ENCODE peak calls at places on chromosomes 3 and 15, in ten cellular contexts. U, V, P, C, D, O, H, W, Y and J are unnamed samples.

GRCh38 chr3:13714251-13714916 is 165.5 kb downstream of the FBLN2 start:
- DNase-seq in O (no peak), H (peak; percentile 29), Y (no peak), P (no peak), C (peak; percentile 23), V (peak; percentile 33), U (no peak), W (no peak), D (no peak), J (no peak)

GRCh38 chr15:67080900-67081431 is 15.6 kb downstream of the SMAD3 start:
- DNase-seq in V (peak; percentile 90), P (peak; percentile 84), O (no peak), H (peak; percentile 77), W (peak; percentile 53), C (no peak), Y (peak; percentile 67), U (peak; percentile 90), D (no peak), J (peak; percentile 63)

GRCh38 chr3:17195192-17195611 is 310.4 kb downstream of the PLCL2 start:
- DNase-seq in H (no peak), W (no peak), V (peak; percentile 81), P (peak; percentile 29), Y (peak; percentile 69), C (peak; percentile 63), U (peak; percentile 52), D (no peak), O (no peak), J (no peak)

GRCh38 chr3:123158330-123158729 is 43.4 kb upstream of the SEC22A start:
- DNase-seq in P (no peak), U (no peak), W (peak; percentile 35), O (peak; percentile 19), V (no peak), D (no peak), Y (no peak), H (no peak), C (peak; percentile 20), J (no peak)

GRCh38 chr15:51270706-51271105 is 67.7 kb downstream of the CYP19A1 start:
- DNase-seq in D (no peak), U (no peak), Y (no peak), O (no peak), V (no peak), H (no peak), C (no peak), P (no peak), W (no peak), J (no peak)

GRCh38 chr15:68045289-68046265 is 8.5 kb upstream of the PIAS1 start:
- DNase-seq in W (no peak), H (no peak), P (no peak), Y (no peak), U (no peak), D (no peak), C (peak; percentile 68), V (no peak), O (no peak), J (no peak)

GRCh38 chr3:66648975-66649374 is 148.2 kb upstream of the LRIG1 start:
- DNase-seq in D (no peak), H (no peak), O (no peak), W (no peak), V (no peak), P (no peak), C (no peak), U (no peak), Y (no peak), J (no peak)

GRCh38 chr15:90336705-90337141 is 15.4 kb upstream of the ZNF774 start:
- DNase-seq in H (peak; percentile 47), Y (no peak), W (no peak), V (peak; percentile 77), D (no peak), O (no peak), U (peak; percentile 76), C (no peak), P (peak; percentile 85), J (no peak)

GRCh38 chr3:124639406-124640237 is 90.6 kb upstream of the UMPS start:
- DNase-seq in W (no peak), P (no peak), V (no peak), U (no peak), Y (no peak), O (no peak), D (no peak), H (no peak), C (no peak), J (no peak)

GRCh38 chr3:187750513-187751123 is 5.3 kb upstream of the BCL6 start:
- DNase-seq in W (peak; percentile 60), C (no peak), U (peak; percentile 32), P (peak; percentile 20), V (no peak), Y (peak; percentile 38), O (no peak), D (peak; percentile 30), H (no peak), J (no peak)

GRCh38 chr3:138124689-138125420 is 7.3 kb downstream of the A4GNT start:
- DNase-seq in U (peak; percentile 72), C (peak; percentile 71), D (no peak), O (no peak), H (no peak), V (no peak), Y (peak; percentile 59), W (no peak), P (peak; percentile 80), J (peak; percentile 95)

GRCh38 chr3:35064761-35065160 is 574.6 kb upstream of the ARPP21 start:
- DNase-seq in U (no peak), D (no peak), V (no peak), W (no peak), Y (no peak), O (no peak), C (no peak), H (no peak), P (no peak), J (no peak)

GRCh38 chr3:42492508-42493080 is 9.8 kb upstream of the VIPR1 start:
- DNase-seq in O (no peak), V (no peak), H (peak; percentile 35), Y (no peak), C (peak; percentile 33), W (peak; percentile 18), D (no peak), P (no peak), U (no peak), J (no peak)

GRCh38 chr3:159629329-159630084 is 359.1 kb upstream of the IL12A start:
- DNase-seq in D (no peak), U (no peak), V (no peak), O (no peak), W (no peak), C (no peak), P (no peak), H (no peak), Y (no peak), J (no peak)

GRCh38 chr15:92034227-92034626 is 180.7 kb downstream of the SLCO3A1 start:
- DNase-seq in V (no peak), P (no peak), Y (no peak), D (no peak), U (no peak), O (no peak), C (no peak), H (no peak), W (no peak), J (no peak)

GRCh38 chr15:35289029-35289617 is 204.0 kb upstream of the NANOGP8 start:
- DNase-seq in H (no peak), O (peak; percentile 58), D (no peak), W (no peak), U (peak; percentile 63), Y (peak; percentile 82), P (peak; percentile 81), V (no peak), C (no peak), J (no peak)

GRCh38 chr15:79738198-79738597 is 158.6 kb downstream of the MTHFS start:
- DNase-seq in W (no peak), H (no peak), Y (no peak), P (no peak), O (peak; percentile 69), U (no peak), C (no peak), V (no peak), D (no peak), J (no peak)

GRCh38 chr3:24254649-24255048 is 240.0 kb downstream of the THRB start:
- DNase-seq in W (no peak), D (no peak), H (no peak), U (peak; percentile 96), Y (peak; percentile 73), V (no peak), C (no peak), P (peak; percentile 84), O (no peak), J (peak; percentile 19)

DNA sequence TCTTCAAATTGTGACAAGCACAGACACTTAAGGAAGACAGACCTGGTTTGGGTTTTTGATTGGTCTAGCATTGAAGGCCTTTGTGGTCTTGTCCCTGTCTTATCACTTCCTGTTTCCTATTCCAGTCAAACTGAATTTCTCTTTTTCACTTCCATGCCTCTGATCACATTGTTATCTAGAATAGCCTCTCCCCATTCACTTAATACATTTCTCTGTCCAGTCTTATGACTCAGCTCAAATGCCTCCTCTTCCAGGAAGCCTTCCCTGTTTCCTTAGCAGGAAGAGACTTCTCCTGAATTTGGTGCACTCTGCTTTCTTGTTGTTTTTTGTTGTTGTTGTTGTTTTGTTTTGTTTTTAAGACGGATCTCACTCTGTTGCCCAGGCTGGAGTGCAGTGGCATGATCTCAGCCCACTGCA is 45.5 kb downstream of the LIMD1 start:
- DNase-seq in W (no peak), H (no peak), D (no peak), O (no peak), U (no peak), C (no peak), V (no peak), P (no peak), Y (no peak), J (no peak)
- H3K27ac ChIP-seq in W (no peak overlapping the region), H (no peak overlapping the region), D (peak overlapping the region; percentile 79), O (peak overlapping the region; percentile 100), U (peak overlapping the region; percentile 31), C (no peak overlapping the region), V (no peak overlapping the region), P (no peak overlapping the region), Y (no peak overlapping the region), J (no peak overlapping the region)

DNA sequence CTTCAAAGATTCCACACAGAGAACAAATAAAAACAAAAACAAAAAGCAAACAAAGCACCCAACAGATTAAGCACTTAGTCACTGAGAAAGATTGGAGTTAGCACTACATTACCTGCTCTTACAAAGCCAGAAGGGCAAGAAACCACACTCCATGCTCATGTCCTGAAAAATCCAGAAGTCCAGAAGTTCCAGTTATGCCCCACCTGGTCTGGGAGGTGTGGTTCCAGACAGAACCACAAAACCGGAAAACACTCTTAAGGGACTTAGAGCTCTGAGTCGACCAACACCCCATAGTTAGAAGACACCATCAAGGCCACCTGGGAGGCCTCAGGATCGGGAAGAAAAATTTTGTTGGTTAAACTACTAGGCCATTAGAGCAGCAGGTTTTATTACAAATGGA is 88.9 kb downstream of the TNIK start:
- DNase-seq in U (no peak), P (no peak), V (no peak), D (no peak), C (no peak), Y (no peak), O (no peak), W (peak; percentile 25), H (no peak), J (no peak)
- H3K4me1 ChIP-seq in U (peaks cover 6% of the 10 kb centered on the region), P (peaks cover 15% of the 10 kb centered on the region), V (peaks cover 31% of the 10 kb centered on the region), D (peaks cover 33% of the 10 kb centered on the region), C (peaks cover 26% of the 10 kb centered on the region), Y (peaks cover 27% of the 10 kb centered on the region), O (peaks cover 7% of the 10 kb centered on the region), W (no peaks in the 10 kb centered on the region), H (peaks cover 20% of the 10 kb centered on the region), J (peaks cover 13% of the 10 kb centered on the region)

GRCh38 chr15:69643971-69644370 is 191.4 kb downstream of the RPLP1 start:
- DNase-seq in V (no peak), H (no peak), U (no peak), O (no peak), Y (no peak), D (no peak), W (no peak), P (no peak), C (no peak), J (no peak)
- H3K27me3 ChIP-seq in V (no peaks in the 10 kb centered on the region), H (no peaks in the 10 kb centered on the region), U (peaks cover 7% of the 10 kb centered on the region), O (peaks cover 23% of the 10 kb centered on the region), Y (peaks cover 3% of the 10 kb centered on the region), D (no peaks in the 10 kb centered on the region), W (no peaks in the 10 kb centered on the region), P (peaks cover 30% of the 10 kb centered on the region), C (peaks cover 12% of the 10 kb centered on the region), J (no peaks in the 10 kb centered on the region)

GRCh38 chr15:97084650-97085049 is 754.1 kb downstream of the NR2F2 start:
- DNase-seq in H (no peak), V (no peak), U (peak; percentile 56), W (no peak), O (no peak), P (no peak), C (no peak), Y (peak; percentile 34), D (no peak), J (peak; percentile 74)
- H3K27ac ChIP-seq in H (no peak overlapping the region), V (no peak overlapping the region), U (no peak overlapping the region), W (no peak overlapping the region), O (no peak overlapping the region), P (no peak overlapping the region), C (no peak overlapping the region), Y (no peak overlapping the region), D (no peak overlapping the region), J (peak overlapping the region; percentile 50)